ENCODE peak calls at places on chromosomes 11 and 22, in eight cellular contexts. One of them, this sample, is unnamed. For H3K9me2, the result is how much of the 10 kb centered on the place peaks cover.

GRCh38 chr11:4830909-4831308 is 9.8 kb downstream of the OR51F2 start:
- DNase-seq in hepatocyte: no peak
- DNase-seq in MM.1S: no peak
- DNase-seq in HCT116: no peak
- DNase-seq in GM23248: no peak
- DNase-seq in SK-N-SH: no peak
- DNase-seq in PC-9: no peak
- DNase-seq in OCI-LY7: no peak
- DNase-seq in this sample: no peak

GRCh38 chr11:33461726-33462125 is 204.5 kb downstream of the HIPK3 start:
- DNase-seq in GM23248: peak
- DNase-seq in PC-9: peak
- DNase-seq in hepatocyte: no peak
- DNase-seq in OCI-LY7: no peak
- DNase-seq in MM.1S: no peak
- DNase-seq in SK-N-SH: no peak
- DNase-seq in HCT116: no peak
- DNase-seq in this sample: no peak

GRCh38 chr22:29039148-29039547 is 22.5 kb downstream of the C22orf31 start:
- DNase-seq in OCI-LY7: no peak
- DNase-seq in hepatocyte: no peak
- DNase-seq in GM23248: no peak
- DNase-seq in HCT116: no peak
- DNase-seq in SK-N-SH: no peak
- DNase-seq in MM.1S: no peak
- DNase-seq in PC-9: no peak
- DNase-seq in this sample: no peak

GRCh38 chr11:69362315-69362714 is 68.4 kb downstream of the MYEOV start:
- DNase-seq in SK-N-SH: no peak
- DNase-seq in GM23248: no peak
- DNase-seq in HCT116: no peak
- DNase-seq in PC-9: no peak
- DNase-seq in MM.1S: no peak
- DNase-seq in hepatocyte: no peak
- DNase-seq in OCI-LY7: no peak
- DNase-seq in this sample: no peak

GRCh38 chr11:23997356-23997755 is 499.5 kb upstream of the LUZP2 start:
- DNase-seq in hepatocyte: no peak
- DNase-seq in MM.1S: no peak
- DNase-seq in OCI-LY7: no peak
- DNase-seq in GM23248: no peak
- DNase-seq in PC-9: no peak
- DNase-seq in SK-N-SH: no peak
- DNase-seq in HCT116: no peak
- DNase-seq in this sample: no peak

GRCh38 chr11:85589373-85589772 is 37.8 kb downstream of the DLG2 start:
- DNase-seq in HCT116: no peak
- DNase-seq in hepatocyte: no peak
- DNase-seq in SK-N-SH: no peak
- DNase-seq in PC-9: no peak
- DNase-seq in MM.1S: no peak
- DNase-seq in OCI-LY7: no peak
- DNase-seq in GM23248: no peak
- DNase-seq in this sample: no peak

GRCh38 chr22:28911279-28911640 is 27.9 kb downstream of the ZNRF3 start:
- DNase-seq in GM23248: no peak
- DNase-seq in SK-N-SH: no peak
- DNase-seq in hepatocyte: no peak
- DNase-seq in PC-9: no peak
- DNase-seq in HCT116: no peak
- DNase-seq in MM.1S: no peak
- DNase-seq in OCI-LY7: no peak
- DNase-seq in this sample: no peak

GRCh38 chr11:57425565-57426438 is 1.1 kb downstream of the SLC43A3 start:
- DNase-seq in hepatocyte: peak
- DNase-seq in HCT116: no peak
- DNase-seq in SK-N-SH: no peak
- DNase-seq in GM23248: peak
- DNase-seq in PC-9: peak
- DNase-seq in OCI-LY7: no peak
- DNase-seq in MM.1S: no peak
- DNase-seq in this sample: no peak

GRCh38 chr11:50214376-50214775 is 181.7 kb downstream of the OR4C45 start:
- DNase-seq in PC-9: no peak
- DNase-seq in OCI-LY7: no peak
- DNase-seq in GM23248: no peak
- DNase-seq in HCT116: no peak
- DNase-seq in SK-N-SH: no peak
- DNase-seq in MM.1S: no peak
- DNase-seq in hepatocyte: no peak
- DNase-seq in this sample: no peak

GRCh38 chr22:19448076-19448607 is 631 bp upstream of the C22orf39 start:
- DNase-seq in MM.1S: peak
- DNase-seq in OCI-LY7: peak
- DNase-seq in PC-9: no peak
- DNase-seq in SK-N-SH: peak
- DNase-seq in GM23248: peak
- DNase-seq in HCT116: no peak
- DNase-seq in hepatocyte: peak
- DNase-seq in this sample: peak

GRCh38 chr11:16860632-16861031 is 122.2 kb downstream of the C11orf58 start:
- DNase-seq in OCI-LY7: no peak
- DNase-seq in MM.1S: no peak
- DNase-seq in hepatocyte: no peak
- DNase-seq in GM23248: no peak
- DNase-seq in HCT116: no peak
- DNase-seq in PC-9: no peak
- DNase-seq in SK-N-SH: no peak
- DNase-seq in this sample: no peak

GRCh38 chr11:61757213-61757862 is 4.9 kb downstream of the MYRF start:
- DNase-seq in GM23248: no peak
- DNase-seq in HCT116: no peak
- DNase-seq in MM.1S: no peak
- DNase-seq in SK-N-SH: no peak
- DNase-seq in OCI-LY7: no peak
- DNase-seq in hepatocyte: no peak
- DNase-seq in PC-9: no peak
- DNase-seq in this sample: no peak

DNA sequence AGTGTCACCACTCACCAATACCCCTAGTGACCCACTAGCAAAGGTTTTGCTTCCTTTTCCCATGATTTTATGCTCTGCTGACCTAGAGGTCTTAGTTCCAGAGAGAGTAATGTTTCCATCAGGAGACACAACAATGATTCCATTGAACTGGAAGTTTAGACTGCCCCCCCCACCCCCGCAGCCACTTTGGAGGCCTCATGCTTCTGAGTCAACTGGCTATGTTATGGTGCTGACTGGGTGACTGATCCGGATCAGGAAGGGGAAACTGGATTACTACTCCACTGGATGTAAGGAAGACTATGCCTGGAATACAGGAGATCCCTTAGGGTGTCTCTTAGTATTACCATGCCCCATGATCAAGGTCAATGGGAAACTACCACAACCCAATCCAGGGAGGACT is 633.6 kb downstream of the OPCML start:
- DNase-seq in HCT116: no peak
- DNase-seq in GM23248: no peak
- DNase-seq in PC-9: no peak
- DNase-seq in SK-N-SH: no peak
- DNase-seq in OCI-LY7: no peak
- DNase-seq in hepatocyte: no peak
- DNase-seq in MM.1S: no peak
- DNase-seq in this sample: no peak
- H3K9me2 ChIP-seq in HCT116: under half
- H3K9me2 ChIP-seq in GM23248: under half
- H3K9me2 ChIP-seq in PC-9: under half
- H3K9me2 ChIP-seq in SK-N-SH: under half
- H3K9me2 ChIP-seq in OCI-LY7: under half
- H3K9me2 ChIP-seq in hepatocyte: under half
- H3K9me2 ChIP-seq in MM.1S: under half
- H3K9me2 ChIP-seq in this sample: under half

DNA sequence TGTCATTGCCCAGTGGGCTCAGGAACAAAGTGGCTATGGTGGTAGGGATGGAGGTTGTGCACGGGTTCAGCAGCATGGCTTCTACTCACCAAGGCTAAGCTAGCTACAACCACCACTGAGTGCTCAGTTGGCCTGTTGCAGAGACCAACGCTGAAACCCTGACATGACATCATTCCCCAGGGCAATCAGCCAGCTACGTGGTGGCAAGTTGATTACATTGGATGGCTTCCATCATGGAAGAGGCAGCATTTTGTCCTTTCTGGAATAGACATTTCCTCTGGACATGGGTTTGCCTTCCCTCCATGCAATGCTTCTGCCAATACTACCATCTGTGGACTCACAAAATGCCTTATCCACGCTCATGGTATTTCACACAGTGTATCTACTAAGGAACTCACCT is 634.3 kb downstream of the OPCML start:
- DNase-seq in HCT116: no peak
- DNase-seq in OCI-LY7: no peak
- DNase-seq in hepatocyte: no peak
- DNase-seq in MM.1S: no peak
- DNase-seq in PC-9: no peak
- DNase-seq in GM23248: no peak
- DNase-seq in SK-N-SH: no peak
- DNase-seq in this sample: no peak
- H3K9me2 ChIP-seq in HCT116: under half
- H3K9me2 ChIP-seq in OCI-LY7: under half
- H3K9me2 ChIP-seq in hepatocyte: under half
- H3K9me2 ChIP-seq in MM.1S: under half
- H3K9me2 ChIP-seq in PC-9: under half
- H3K9me2 ChIP-seq in GM23248: under half
- H3K9me2 ChIP-seq in SK-N-SH: under half
- H3K9me2 ChIP-seq in this sample: under half

GRCh38 chr11:2899080-2899783 is 13.7 kb upstream of the CDKN1C start:
- DNase-seq in OCI-LY7: no peak
- DNase-seq in SK-N-SH: no peak
- DNase-seq in HCT116: no peak
- DNase-seq in hepatocyte: no peak
- DNase-seq in GM23248: no peak
- DNase-seq in PC-9: no peak
- DNase-seq in MM.1S: no peak
- DNase-seq in this sample: no peak

GRCh38 chr11:2893935-2894334 is 8.4 kb upstream of the CDKN1C start:
- DNase-seq in hepatocyte: no peak
- DNase-seq in HCT116: no peak
- DNase-seq in OCI-LY7: no peak
- DNase-seq in SK-N-SH: no peak
- DNase-seq in PC-9: no peak
- DNase-seq in GM23248: no peak
- DNase-seq in MM.1S: no peak
- DNase-seq in this sample: no peak

GRCh38 chr11:2896047-2896446 is 10.5 kb upstream of the CDKN1C start:
- DNase-seq in OCI-LY7: no peak
- DNase-seq in MM.1S: no peak
- DNase-seq in SK-N-SH: no peak
- DNase-seq in hepatocyte: no peak
- DNase-seq in GM23248: no peak
- DNase-seq in HCT116: no peak
- DNase-seq in PC-9: no peak
- DNase-seq in this sample: no peak

GRCh38 chr11:2898366-2899079 is 12.9 kb upstream of the CDKN1C start:
- DNase-seq in HCT116: no peak
- DNase-seq in PC-9: peak
- DNase-seq in SK-N-SH: no peak
- DNase-seq in GM23248: peak
- DNase-seq in hepatocyte: peak
- DNase-seq in OCI-LY7: no peak
- DNase-seq in MM.1S: peak
- DNase-seq in this sample: no peak

DNA sequence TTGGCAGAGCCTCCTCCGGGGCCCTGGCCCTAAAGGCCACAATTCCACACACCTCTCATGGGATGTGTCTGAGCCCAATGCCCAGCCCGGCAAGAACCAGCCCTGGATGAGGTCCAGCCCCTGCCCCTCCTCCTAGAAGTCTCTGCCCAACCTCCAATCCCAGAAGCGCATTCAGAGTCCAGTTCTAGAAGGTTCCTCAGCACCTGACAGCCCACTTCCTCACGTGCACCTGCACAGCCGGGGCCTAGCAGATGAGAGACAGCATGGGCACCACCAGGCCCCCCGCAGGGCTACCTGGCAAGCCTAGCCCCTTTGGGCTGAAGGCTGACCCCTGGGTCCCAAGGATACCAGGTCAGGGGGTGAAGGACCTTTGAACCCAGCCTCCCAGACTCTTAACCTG is 11.5 kb upstream of the CDKN1C start:
- DNase-seq in GM23248: no peak
- DNase-seq in PC-9: no peak
- DNase-seq in MM.1S: no peak
- DNase-seq in OCI-LY7: no peak
- DNase-seq in hepatocyte: no peak
- DNase-seq in SK-N-SH: no peak
- DNase-seq in HCT116: no peak
- DNase-seq in this sample: no peak
- H3K9me2 ChIP-seq in GM23248: under half
- H3K9me2 ChIP-seq in PC-9: under half
- H3K9me2 ChIP-seq in MM.1S: under half
- H3K9me2 ChIP-seq in OCI-LY7: under half
- H3K9me2 ChIP-seq in hepatocyte: under half
- H3K9me2 ChIP-seq in SK-N-SH: under half
- H3K9me2 ChIP-seq in HCT116: under half
- H3K9me2 ChIP-seq in this sample: under half

GRCh38 chr11:94145431-94145830 is 16.8 kb downstream of the PANX1 start:
- DNase-seq in SK-N-SH: no peak
- DNase-seq in OCI-LY7: no peak
- DNase-seq in GM23248: no peak
- DNase-seq in hepatocyte: no peak
- DNase-seq in MM.1S: no peak
- DNase-seq in PC-9: no peak
- DNase-seq in HCT116: no peak
- DNase-seq in this sample: no peak

GRCh38 chr11:94142308-94143277 is 14.0 kb downstream of the PANX1 start:
- DNase-seq in SK-N-SH: no peak
- DNase-seq in PC-9: no peak
- DNase-seq in MM.1S: no peak
- DNase-seq in OCI-LY7: no peak
- DNase-seq in HCT116: no peak
- DNase-seq in GM23248: no peak
- DNase-seq in hepatocyte: no peak
- DNase-seq in this sample: no peak

GRCh38 chr11:94144664-94145063 is 16.0 kb downstream of the PANX1 start:
- DNase-seq in HCT116: no peak
- DNase-seq in hepatocyte: no peak
- DNase-seq in PC-9: no peak
- DNase-seq in GM23248: no peak
- DNase-seq in MM.1S: no peak
- DNase-seq in OCI-LY7: no peak
- DNase-seq in SK-N-SH: no peak
- DNase-seq in this sample: no peak

GRCh38 chr11:94145916-94146315 is 17.3 kb downstream of the PANX1 start:
- DNase-seq in PC-9: no peak
- DNase-seq in GM23248: no peak
- DNase-seq in HCT116: no peak
- DNase-seq in OCI-LY7: no peak
- DNase-seq in SK-N-SH: no peak
- DNase-seq in hepatocyte: no peak
- DNase-seq in MM.1S: no peak
- DNase-seq in this sample: no peak

DNA sequence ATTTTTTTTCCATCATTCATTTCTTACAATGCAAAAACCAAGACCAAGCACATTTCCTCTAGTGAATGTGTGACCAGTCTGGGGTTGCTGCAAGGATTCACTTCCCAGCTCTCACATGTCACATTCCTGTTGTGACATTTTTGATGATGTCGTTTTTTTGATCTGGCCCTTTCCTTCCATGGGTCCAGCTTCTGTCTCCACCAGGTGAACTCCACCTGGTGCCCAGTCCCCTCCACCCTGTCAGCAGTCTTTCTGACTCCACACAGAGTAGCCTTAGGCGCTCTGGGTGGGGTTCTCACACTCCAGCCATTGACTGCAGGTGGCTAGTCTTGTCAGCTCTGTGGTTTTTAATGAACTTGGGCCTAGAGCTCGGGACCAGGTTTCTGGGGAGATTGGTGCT is 15.6 kb downstream of the PANX1 start:
- DNase-seq in PC-9: peak
- DNase-seq in HCT116: no peak
- DNase-seq in OCI-LY7: no peak
- DNase-seq in GM23248: no peak
- DNase-seq in hepatocyte: no peak
- DNase-seq in MM.1S: no peak
- DNase-seq in SK-N-SH: no peak
- DNase-seq in this sample: no peak
- H3K9me2 ChIP-seq in PC-9: under half
- H3K9me2 ChIP-seq in HCT116: under half
- H3K9me2 ChIP-seq in OCI-LY7: under half
- H3K9me2 ChIP-seq in GM23248: under half
- H3K9me2 ChIP-seq in hepatocyte: under half
- H3K9me2 ChIP-seq in MM.1S: under half
- H3K9me2 ChIP-seq in SK-N-SH: under half
- H3K9me2 ChIP-seq in this sample: under half

This sample was measured in Karpas-422.